ENCODE peak calls at places on chromosomes 2 and 18, in four cellular contexts. M is RCC 7860; Z is nephron progenitor cell; O is stimulated activated CD8-positive, alpha-beta memory T cell treated with anti-CD3 and anti-CD28 coated beads, Interleukin-4, amount 100 ng/mL, for 1 hour. C is an unnamed sample.

GRCh38 chr2:241132549-241133435 is 16.5 kb downstream of the PASK start:
- DNase-seq in M (no peak), Z (no peak), O (no peak), C (no peak)

GRCh38 chr2:164504253-164504652 is 117.0 kb downstream of the GRB14 start:
- DNase-seq in M (no peak), Z (peak; percentile 5), O (no peak), C (no peak)

GRCh38 chr2:235083822-235084221 is 132.0 kb downstream of the SH3BP4 start:
- DNase-seq in M (peak; percentile 67), Z (no peak), O (no peak), C (no peak)

GRCh38 chr2:47336259-47337238 is 66.4 kb upstream of the MSH2 start:
- DNase-seq in M (no peak), Z (no peak), O (no peak), C (no peak)

GRCh38 chr2:30778611-30779010 is 28.6 kb downstream of the CAPN13 start:
- DNase-seq in M (no peak), Z (no peak), O (no peak), C (no peak)

GRCh38 chr2:152367547-152368250 is 32.7 kb downstream of the FMNL2 start:
- DNase-seq in M (no peak), Z (no peak), O (no peak), C (no peak)

GRCh38 chr2:62000538-62000937 is 95.1 kb downstream of the COMMD1 start:
- DNase-seq in M (no peak), Z (no peak), O (no peak), C (no peak)

GRCh38 chr2:226798422-226799210 is 1.0 kb downstream of the IRS1 start:
- DNase-seq in M (no peak), Z (peak; percentile 67), O (no peak), C (peak; percentile 23)

GRCh38 chr18:21389903-21390302 is 147.9 kb downstream of the GREB1L start:
- DNase-seq in M (no peak), Z (no peak), O (no peak), C (no peak)

GRCh38 chr18:28606686-28607085 is 429.8 kb upstream of the CDH2 start:
- DNase-seq in M (no peak), Z (no peak), O (no peak), C (no peak)

GRCh38 chr2:82487354-82487753 is 1971.7 kb downstream of the SUCLG1 start:
- DNase-seq in M (no peak), Z (no peak), O (no peak), C (no peak)

GRCh38 chr2:216015722-216016464 is 2.5 kb upstream of the MREG start:
- DNase-seq in M (no peak), Z (no peak), O (no peak), C (no peak)

GRCh38 chr2:211479496-211480150 is 923.2 kb downstream of the CPS1 start:
- DNase-seq in M (no peak), Z (no peak), O (no peak), C (no peak)

GRCh38 chr2:216245391-216245790 is 126.9 kb downstream of the MARCHF4 start:
- DNase-seq in M (no peak), Z (no peak), O (no peak), C (no peak)

GRCh38 chr18:25168011-25168410 is 184.0 kb downstream of the ZNF521 start:
- DNase-seq in M (no peak), Z (peak; percentile 12), O (no peak), C (no peak)

GRCh38 chr2:25265802-25266201 is 75.9 kb downstream of the DNMT3A start:
- DNase-seq in M (peak; percentile 18), Z (no peak), O (no peak), C (no peak)

GRCh38 chr2:148240838-148241237 is 219.9 kb downstream of the MBD5 start:
- DNase-seq in M (no peak), Z (no peak), O (no peak), C (no peak)

GRCh38 chr2:201188449-201188848 is 5.5 kb downstream of the CASP10 start:
- DNase-seq in M (no peak), Z (no peak), O (no peak), C (no peak)

GRCh38 chr2:212538156-212539144 is at the start of gene ERBB4:
- DNase-seq in M (no peak), Z (peak; percentile 43), O (no peak), C (peak; percentile 17)

GRCh38 chr2:67476808-67477790 is 80.0 kb downstream of the ETAA1 start:
- DNase-seq in M (peak; percentile 49), Z (no peak), O (no peak), C (no peak)

C was measured in heart right ventricle.